ENCODE peak calls at places on chromosomes 4 and X, in seven cellular contexts. One of them, this sample, is unnamed.

GRCh38 chrX:3811331-3812311 is 98.2 kb upstream of the PRKX start:
- DNase-seq in brain pericyte: no peak
- DNase-seq in mesendoderm: no peak
- DNase-seq in Caco-2: peak
- DNase-seq in HFF-Myc: no peak
- DNase-seq in CD8-positive, alpha-beta T cell: peak
- DNase-seq in COLO829: peak
- DNase-seq in this sample: peak

GRCh38 chrX:127306262-127306661 is 486.7 kb downstream of the PRR32 start:
- DNase-seq in brain pericyte: no peak
- DNase-seq in mesendoderm: no peak
- DNase-seq in Caco-2: no peak
- DNase-seq in HFF-Myc: no peak
- DNase-seq in CD8-positive, alpha-beta T cell: no peak
- DNase-seq in COLO829: no peak
- DNase-seq in this sample: no peak

GRCh38 chr4:24872720-24873119 is 40.1 kb downstream of the CCDC149 start:
- DNase-seq in brain pericyte: no peak
- DNase-seq in mesendoderm: no peak
- DNase-seq in Caco-2: no peak
- DNase-seq in HFF-Myc: no peak
- DNase-seq in CD8-positive, alpha-beta T cell: no peak
- DNase-seq in COLO829: no peak
- DNase-seq in this sample: no peak

GRCh38 chrX:35101901-35102300 is 159.3 kb downstream of the FAM47B start:
- DNase-seq in brain pericyte: no peak
- DNase-seq in mesendoderm: no peak
- DNase-seq in Caco-2: no peak
- DNase-seq in HFF-Myc: no peak
- DNase-seq in CD8-positive, alpha-beta T cell: no peak
- DNase-seq in COLO829: no peak
- DNase-seq in this sample: no peak

GRCh38 chr4:139509727-139510410 is 46.1 kb downstream of the SETD7 start:
- DNase-seq in brain pericyte: no peak
- DNase-seq in mesendoderm: peak
- DNase-seq in Caco-2: peak
- DNase-seq in HFF-Myc: no peak
- DNase-seq in CD8-positive, alpha-beta T cell: no peak
- DNase-seq in COLO829: no peak
- DNase-seq in this sample: no peak

GRCh38 chrX:133810925-133811324 is 174.5 kb downstream of the GPC3 start:
- DNase-seq in brain pericyte: no peak
- DNase-seq in mesendoderm: no peak
- DNase-seq in Caco-2: no peak
- DNase-seq in HFF-Myc: no peak
- DNase-seq in CD8-positive, alpha-beta T cell: no peak
- DNase-seq in COLO829: no peak
- DNase-seq in this sample: no peak

GRCh38 chr4:181822005-181822375 is 421.2 kb upstream of the TENM3 start:
- DNase-seq in brain pericyte: no peak
- DNase-seq in mesendoderm: peak
- DNase-seq in Caco-2: no peak
- DNase-seq in HFF-Myc: no peak
- DNase-seq in CD8-positive, alpha-beta T cell: no peak
- DNase-seq in COLO829: no peak
- DNase-seq in this sample: no peak

GRCh38 chr4:92237559-92237958 is 66.2 kb upstream of the GRID2 start:
- DNase-seq in brain pericyte: no peak
- DNase-seq in mesendoderm: no peak
- DNase-seq in Caco-2: no peak
- DNase-seq in HFF-Myc: no peak
- DNase-seq in CD8-positive, alpha-beta T cell: no peak
- DNase-seq in COLO829: no peak
- DNase-seq in this sample: no peak

GRCh38 chrX:141341743-141342142 is 99.4 kb upstream of the SPANXC start:
- DNase-seq in brain pericyte: no peak
- DNase-seq in mesendoderm: no peak
- DNase-seq in Caco-2: no peak
- DNase-seq in HFF-Myc: no peak
- DNase-seq in CD8-positive, alpha-beta T cell: no peak
- DNase-seq in COLO829: no peak
- DNase-seq in this sample: no peak

GRCh38 chr4:21879187-21879586 is 69.4 kb downstream of the KCNIP4 start:
- DNase-seq in brain pericyte: no peak
- DNase-seq in mesendoderm: peak
- DNase-seq in Caco-2: peak
- DNase-seq in HFF-Myc: no peak
- DNase-seq in CD8-positive, alpha-beta T cell: no peak
- DNase-seq in COLO829: peak
- DNase-seq in this sample: no peak

GRCh38 chr4:130185123-130185522 is 1089.2 kb downstream of the C4orf33 start:
- DNase-seq in brain pericyte: no peak
- DNase-seq in mesendoderm: no peak
- DNase-seq in Caco-2: no peak
- DNase-seq in HFF-Myc: no peak
- DNase-seq in CD8-positive, alpha-beta T cell: no peak
- DNase-seq in COLO829: no peak
- DNase-seq in this sample: no peak

GRCh38 chrX:132737743-132738142 is 220.7 kb downstream of the HS6ST2 start:
- DNase-seq in brain pericyte: no peak
- DNase-seq in mesendoderm: no peak
- DNase-seq in Caco-2: no peak
- DNase-seq in HFF-Myc: no peak
- DNase-seq in CD8-positive, alpha-beta T cell: no peak
- DNase-seq in COLO829: no peak
- DNase-seq in this sample: peak

GRCh38 chrX:125319646-125320521 is at the start of gene TEX13C:
- DNase-seq in brain pericyte: no peak
- DNase-seq in mesendoderm: no peak
- DNase-seq in Caco-2: no peak
- DNase-seq in HFF-Myc: no peak
- DNase-seq in CD8-positive, alpha-beta T cell: no peak
- DNase-seq in COLO829: no peak
- DNase-seq in this sample: no peak

GRCh38 chrX:87900320-87900908 is 382.8 kb downstream of the KLHL4 start:
- DNase-seq in brain pericyte: no peak
- DNase-seq in mesendoderm: no peak
- DNase-seq in Caco-2: no peak
- DNase-seq in HFF-Myc: no peak
- DNase-seq in CD8-positive, alpha-beta T cell: no peak
- DNase-seq in COLO829: no peak
- DNase-seq in this sample: peak

This sample was measured in activated T-helper 9 cell treated with anti-CD3 and anti-CD28 coated beads, Interleukin-2, amount 50 U/mL, for 16 hours.